ENCODE peak calls at places on chromosome 20, in four cellular contexts. One of them, this sample, is unnamed.
A peak's percentile ranks its signal among the peaks of the same experiment; 100 is the strongest.

GRCh38 chr20:6855806-6856205 is 88.3 kb downstream of the BMP2 start:
- DNase-seq in HepG2: no peak
- DNase-seq in H1: no peak
- DNase-seq in K562: no peak
- DNase-seq in this sample: no peak

GRCh38 chr20:34402461-34402860 is 39.4 kb downstream of the ITCH start:
- DNase-seq in HepG2: no peak
- DNase-seq in K562: no peak
- DNase-seq in H1: no peak
- DNase-seq in this sample: no peak

GRCh38 chr20:35768731-35769664 is 2.8 kb upstream of the PHF20 start:
- DNase-seq in H1: peak; percentile 67
- DNase-seq in K562: peak; percentile 69
- DNase-seq in HepG2: peak; percentile 82
- DNase-seq in this sample: peak; percentile 43

GRCh38 chr20:23059831-23060230 is 10.4 kb upstream of the THBD start:
- DNase-seq in K562: no peak
- DNase-seq in HepG2: no peak
- DNase-seq in H1: no peak
- DNase-seq in this sample: no peak

GRCh38 chr20:24778585-24779031 is 170.5 kb upstream of the CST7 start:
- DNase-seq in K562: no peak
- DNase-seq in HepG2: no peak
- DNase-seq in H1: no peak
- DNase-seq in this sample: no peak

GRCh38 chr20:41145821-41146620 is 8.7 kb downstream of the PLCG1 start:
- DNase-seq in H1: no peak
- DNase-seq in HepG2: no peak
- DNase-seq in K562: no peak
- DNase-seq in this sample: no peak

GRCh38 chr20:36396847-36397246 is 90.7 kb downstream of the DLGAP4 start:
- DNase-seq in HepG2: no peak
- DNase-seq in H1: no peak
- DNase-seq in K562: no peak
- DNase-seq in this sample: no peak

GRCh38 chr20:41264819-41265218 is 52.7 kb downstream of the ZHX3 start:
- DNase-seq in HepG2: no peak
- DNase-seq in K562: no peak
- DNase-seq in H1: no peak
- DNase-seq in this sample: no peak

GRCh38 chr20:10005885-10006284 is 28.9 kb upstream of the ANKEF1 start:
- DNase-seq in K562: peak; percentile 75
- DNase-seq in H1: no peak
- DNase-seq in HepG2: no peak
- DNase-seq in this sample: no peak

GRCh38 chr20:5535211-5535756 is 214.9 kb upstream of the SHLD1 start:
- DNase-seq in H1: no peak
- DNase-seq in K562: peak; percentile 66
- DNase-seq in HepG2: peak; percentile 78
- DNase-seq in this sample: no peak

GRCh38 chr20:47334022-47334551 is 22.4 kb downstream of the ZMYND8 start:
- DNase-seq in H1: no peak
- DNase-seq in HepG2: peak; percentile 99
- DNase-seq in K562: no peak
- DNase-seq in this sample: no peak

GRCh38 chr20:24096256-24096655 is 107.7 kb upstream of the GGTLC1 start:
- DNase-seq in HepG2: no peak
- DNase-seq in K562: no peak
- DNase-seq in H1: no peak
- DNase-seq in this sample: no peak

GRCh38 chr20:19944772-19945459 is 72.2 kb upstream of the NAA20 start:
- DNase-seq in H1: no peak
- DNase-seq in HepG2: no peak
- DNase-seq in K562: no peak
- DNase-seq in this sample: peak; percentile 40

GRCh38 chr20:22848364-22848763 is 186.7 kb upstream of the SSTR4 start:
- DNase-seq in K562: no peak
- DNase-seq in H1: no peak
- DNase-seq in HepG2: no peak
- DNase-seq in this sample: no peak

GRCh38 chr20:14853079-14853478 is 515.7 kb upstream of the FLRT3 start:
- DNase-seq in H1: no peak
- DNase-seq in HepG2: no peak
- DNase-seq in K562: no peak
- DNase-seq in this sample: peak; percentile 71

GRCh38 chr20:22794200-22794599 is 209.8 kb upstream of the FOXA2 start:
- DNase-seq in K562: no peak
- DNase-seq in H1: no peak
- DNase-seq in HepG2: no peak
- DNase-seq in this sample: no peak

GRCh38 chr20:52785678-52786077 is 186.5 kb upstream of the TSHZ2 start:
- DNase-seq in K562: no peak
- DNase-seq in HepG2: no peak
- DNase-seq in H1: no peak
- DNase-seq in this sample: no peak

GRCh38 chr20:9220874-9221547 is 152.1 kb downstream of the PLCB4 start:
- DNase-seq in K562: no peak
- DNase-seq in HepG2: no peak
- DNase-seq in H1: no peak
- DNase-seq in this sample: no peak

GRCh38 chr20:29740951-29741593 is 1516.4 kb upstream of the DEFB115 start:
- DNase-seq in HepG2: no peak
- DNase-seq in K562: no peak
- DNase-seq in H1: no peak
- DNase-seq in this sample: no peak

GRCh38 chr20:57672164-57672563 is 37.7 kb downstream of the PMEPA1 start:
- DNase-seq in HepG2: no peak
- DNase-seq in H1: no peak
- DNase-seq in K562: no peak
- DNase-seq in this sample: no peak

GRCh38 chr20:258269-258858 is 840 bp downstream of the DEFB132 start:
- DNase-seq in K562: no peak
- DNase-seq in H1: no peak
- DNase-seq in HepG2: no peak
- DNase-seq in this sample: no peak

DNA sequence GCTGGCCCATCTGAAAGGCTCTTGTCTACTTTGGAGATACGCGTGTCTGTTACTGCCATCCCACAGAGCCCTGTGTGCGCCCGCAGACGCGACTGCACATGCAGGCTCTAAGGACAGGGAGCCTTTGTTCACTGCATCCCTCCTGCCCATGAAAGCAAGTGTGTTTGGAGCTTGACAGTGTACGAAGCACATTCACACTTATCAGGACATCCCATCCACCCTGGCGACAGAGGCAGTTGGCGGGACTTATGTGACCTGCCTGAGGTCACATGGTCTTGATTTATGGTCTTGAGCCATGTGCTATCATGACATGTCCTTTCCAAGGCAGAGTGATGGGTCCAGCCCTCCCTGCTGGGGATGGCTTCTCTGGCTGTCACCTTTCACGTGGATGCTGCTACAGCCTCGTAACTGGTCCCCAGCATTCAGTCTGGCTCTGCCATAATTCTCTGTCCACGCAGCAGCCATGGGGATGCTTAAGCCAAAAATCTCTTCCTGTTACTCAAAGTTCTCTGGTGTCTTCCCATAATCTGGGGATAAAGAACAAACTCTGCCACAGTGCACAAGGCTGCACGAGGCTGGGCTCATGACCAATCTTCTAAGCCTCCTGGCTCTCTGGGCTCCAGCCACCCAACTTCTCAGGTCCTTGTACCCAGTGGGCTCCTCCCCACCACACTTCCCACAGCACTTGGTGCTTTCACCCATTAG is 36.3 kb upstream of the FAM83D start:
- DNase-seq in HepG2: no peak
- DNase-seq in K562: peak; percentile 83
- DNase-seq in H1: no peak
- DNase-seq in this sample: no peak
- TF ChIP-seq CBX5 in HepG2: no peak
- TF ChIP-seq CBX5 in K562: no peak
- TF ChIP-seq CBX5 in H1: no peak
- TF ChIP-seq CBX5 in this sample: no peak

GRCh38 chr20:32509639-32510066 is 75.5 kb downstream of the NOL4L start:
- DNase-seq in HepG2: peak; percentile 91
- DNase-seq in K562: no peak
- DNase-seq in H1: no peak
- DNase-seq in this sample: no peak
- TF ChIP-seq CBX5 in HepG2: peak; percentile 12
- TF ChIP-seq CBX5 in K562: no peak
- TF ChIP-seq CBX5 in H1: no peak
- TF ChIP-seq CBX5 in this sample: no peak

DNA sequence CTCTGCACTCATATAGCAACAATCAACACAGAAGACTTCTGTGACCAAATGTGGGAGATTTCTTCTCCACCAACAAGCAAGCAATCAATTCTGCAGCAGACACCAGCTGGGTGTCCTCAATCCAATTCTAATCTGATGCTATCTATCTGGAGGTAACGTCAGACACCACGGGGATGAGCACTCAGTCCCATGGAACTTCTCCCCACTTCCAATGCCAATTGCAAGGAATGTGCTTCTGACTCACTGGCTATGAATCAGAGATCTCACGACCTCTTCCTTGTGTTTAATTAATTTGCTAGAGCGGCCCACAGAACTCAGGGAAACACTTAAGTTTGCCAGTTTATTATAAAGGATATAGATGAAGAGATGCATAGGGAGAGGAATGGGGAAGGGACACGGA is 103.5 kb upstream of the SIRPG start:
- DNase-seq in K562: no peak
- DNase-seq in HepG2: no peak
- DNase-seq in H1: no peak
- DNase-seq in this sample: no peak
- TF ChIP-seq CBX5 in K562: no peak
- TF ChIP-seq CBX5 in HepG2: no peak
- TF ChIP-seq CBX5 in H1: no peak
- TF ChIP-seq CBX5 in this sample: no peak

DNA sequence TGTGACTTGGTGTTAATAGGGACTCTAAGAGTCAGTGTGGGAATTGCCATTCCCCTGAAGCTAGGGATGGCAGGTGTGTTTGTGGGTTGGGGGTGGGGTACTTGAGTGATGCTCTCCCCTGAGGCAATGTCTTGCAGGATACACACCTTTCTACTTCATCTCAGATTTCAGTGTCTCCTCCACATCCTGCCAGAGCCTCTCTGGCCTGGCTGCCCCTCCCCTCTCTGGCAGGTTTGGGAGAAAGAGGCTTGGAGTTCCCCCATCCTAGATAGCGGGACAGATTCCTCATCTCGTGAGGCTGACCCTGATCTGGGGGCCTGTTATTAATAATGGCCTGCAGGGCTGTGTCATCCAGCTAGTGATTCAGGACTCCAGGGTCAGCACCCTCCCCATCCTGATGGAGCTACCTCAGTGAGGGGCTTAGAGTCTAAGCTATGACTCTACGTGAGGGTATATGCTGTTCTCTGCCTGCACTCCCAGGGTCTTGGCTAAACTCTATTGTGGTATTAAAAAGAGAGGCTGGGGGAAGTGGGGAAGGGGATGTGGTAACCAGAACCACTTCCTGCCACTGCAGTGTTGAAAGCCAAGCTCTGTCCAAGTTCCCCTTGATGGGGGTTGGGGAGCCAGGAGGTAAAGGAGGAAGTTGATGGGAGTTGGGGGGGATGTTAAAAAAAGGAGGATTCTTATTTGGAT is 3.7 kb upstream of the MMP9 start:
- DNase-seq in HepG2: no peak
- DNase-seq in K562: no peak
- DNase-seq in H1: no peak
- DNase-seq in this sample: no peak
- TF ChIP-seq CBX5 in HepG2: no peak
- TF ChIP-seq CBX5 in K562: no peak
- TF ChIP-seq CBX5 in H1: no peak
- TF ChIP-seq CBX5 in this sample: no peak

GRCh38 chr20:56430471-56430870 is 18.4 kb downstream of the CASS4 start:
- DNase-seq in H1: no peak
- DNase-seq in K562: no peak
- DNase-seq in HepG2: no peak
- DNase-seq in this sample: no peak
- TF ChIP-seq CBX5 in H1: no peak
- TF ChIP-seq CBX5 in K562: no peak
- TF ChIP-seq CBX5 in HepG2: no peak
- TF ChIP-seq CBX5 in this sample: no peak

This sample was measured in GM12878.